ENCODE peak calls at places on chromosome 12, in eight cellular contexts. Y is right cardiac atrium; B is stomach; C is heart right ventricle; L is GM23248; O is left ventricle myocardium inferior; K is tibial artery; T is CD8-positive, alpha-beta T cell. W is an unnamed sample.

GRCh38 chr12:75720807-75721206 is 209.4 kb upstream of the KRR1 start:
- DNase-seq in B (peak; percentile 55), O (no peak), T (no peak), C (no peak), L (no peak), Y (no peak), K (no peak), W (no peak)

GRCh38 chr12:54217774-54218221 is 29.0 kb upstream of the SMUG1 start:
- DNase-seq in K (no peak), O (peak; percentile 24), C (peak; percentile 23), B (peak; percentile 32), T (no peak), Y (peak; percentile 68), L (peak; percentile 50), W (no peak)

GRCh38 chr12:106924458-106924857 is 31.2 kb upstream of the TMEM263 start:
- DNase-seq in L (no peak), Y (no peak), T (no peak), B (no peak), O (no peak), C (no peak), K (no peak), W (no peak)

GRCh38 chr12:12883369-12884001 is 7.9 kb upstream of the GPRC5A start:
- DNase-seq in B (peak; percentile 47), Y (no peak), O (no peak), T (no peak), L (peak; percentile 35), K (no peak), C (no peak), W (no peak)

GRCh38 chr12:106178582-106178981 is 39.8 kb upstream of the NUAK1 start:
- DNase-seq in K (no peak), B (no peak), L (no peak), T (no peak), Y (no peak), O (no peak), C (no peak), W (no peak)

GRCh38 chr12:121413917-121414316 is 14.0 kb downstream of the RNF34 start:
- DNase-seq in T (no peak), K (no peak), B (no peak), L (no peak), O (no peak), C (no peak), Y (no peak), W (no peak)

GRCh38 chr12:56565510-56566101 is 44.0 kb downstream of the RBMS2 start:
- DNase-seq in B (peak; percentile 55), C (peak; percentile 67), Y (peak; percentile 87), O (peak; percentile 82), L (peak; percentile 85), K (peak; percentile 80), T (peak; percentile 10), W (peak; percentile 77)

GRCh38 chr12:6295187-6295811 is 15.2 kb upstream of the PLEKHG6 start:
- DNase-seq in O (no peak), K (no peak), B (peak; percentile 48), C (no peak), Y (no peak), T (no peak), L (peak; percentile 93), W (no peak)

GRCh38 chr12:23950011-23950774 is 723 bp upstream of the SOX5 start:
- DNase-seq in B (no peak), K (peak; percentile 59), L (peak; percentile 1), T (no peak), Y (peak; percentile 17), C (no peak), O (no peak), W (no peak)

GRCh38 chr12:42705863-42706262 is 116.3 kb upstream of the PRICKLE1 start:
- DNase-seq in C (peak; percentile 57), O (peak; percentile 81), B (peak; percentile 34), L (peak; percentile 92), Y (peak; percentile 78), T (no peak), K (peak; percentile 75), W (peak; percentile 79)

GRCh38 chr12:27463826-27464554 is 17.5 kb downstream of the SMCO2 start:
- DNase-seq in B (no peak), O (peak; percentile 81), L (peak; percentile 80), K (no peak), Y (peak; percentile 90), T (no peak), C (peak; percentile 78), W (no peak)

GRCh38 chr12:33994857-33995808 is 27.2 kb upstream of the ALG10 start:
- DNase-seq in C (no peak), B (no peak), T (no peak), O (no peak), L (no peak), K (no peak), Y (no peak), W (no peak)

GRCh38 chr12:80056232-80056631 is 43.1 kb upstream of the OTOGL start:
- DNase-seq in T (no peak), K (no peak), Y (no peak), O (no peak), B (no peak), C (no peak), L (no peak), W (no peak)

GRCh38 chr12:80189241-80189640 is 89.9 kb downstream of the OTOGL start:
- DNase-seq in O (no peak), L (peak; percentile 89), B (no peak), Y (no peak), C (no peak), K (no peak), T (no peak), W (no peak)

GRCh38 chr12:19710811-19711793 is 271.8 kb downstream of the AEBP2 start:
- DNase-seq in B (no peak), O (no peak), T (no peak), L (no peak), C (no peak), K (peak; percentile 93), Y (no peak), W (no peak)

GRCh38 chr12:32466986-32467711 is 67.8 kb downstream of the FGD4 start:
- DNase-seq in T (no peak), C (no peak), Y (no peak), O (no peak), K (no peak), B (no peak), L (no peak), W (no peak)

GRCh38 chr12:51702582-51702981 is 111.5 kb downstream of the SCN8A start:
- DNase-seq in C (no peak), K (no peak), L (no peak), B (no peak), O (no peak), T (no peak), Y (no peak), W (no peak)

GRCh38 chr12:101928556-101928955 is 51.2 kb downstream of the DRAM1 start:
- DNase-seq in L (no peak), B (no peak), C (no peak), O (no peak), T (no peak), Y (no peak), K (no peak), W (no peak)

GRCh38 chr12:101927042-101927441 is 49.7 kb downstream of the DRAM1 start:
- DNase-seq in B (no peak), K (no peak), T (no peak), Y (no peak), C (no peak), O (no peak), L (peak; percentile 68), W (no peak)

GRCh38 chr12:101929365-101930041 is 52.1 kb downstream of the DRAM1 start:
- DNase-seq in C (no peak), T (no peak), L (no peak), Y (no peak), O (no peak), K (no peak), B (no peak), W (no peak)

GRCh38 chr12:101925935-101926334 is 48.6 kb downstream of the DRAM1 start:
- DNase-seq in K (no peak), T (no peak), B (no peak), L (peak; percentile 40), C (no peak), O (no peak), Y (no peak), W (peak; percentile 50)

GRCh38 chr12:101927999-101928398 is 50.6 kb downstream of the DRAM1 start:
- DNase-seq in B (no peak), K (no peak), Y (no peak), T (no peak), L (no peak), O (no peak), C (no peak), W (no peak)
- H3K4me1 ChIP-seq in B (no peaks in the 10 kb centered on the region), K (no peaks in the 10 kb centered on the region), Y (no peaks in the 10 kb centered on the region), T (no peaks in the 10 kb centered on the region), L (peaks cover 43% of the 10 kb centered on the region), O (no peaks in the 10 kb centered on the region), C (no peaks in the 10 kb centered on the region), W (no peaks in the 10 kb centered on the region)

DNA sequence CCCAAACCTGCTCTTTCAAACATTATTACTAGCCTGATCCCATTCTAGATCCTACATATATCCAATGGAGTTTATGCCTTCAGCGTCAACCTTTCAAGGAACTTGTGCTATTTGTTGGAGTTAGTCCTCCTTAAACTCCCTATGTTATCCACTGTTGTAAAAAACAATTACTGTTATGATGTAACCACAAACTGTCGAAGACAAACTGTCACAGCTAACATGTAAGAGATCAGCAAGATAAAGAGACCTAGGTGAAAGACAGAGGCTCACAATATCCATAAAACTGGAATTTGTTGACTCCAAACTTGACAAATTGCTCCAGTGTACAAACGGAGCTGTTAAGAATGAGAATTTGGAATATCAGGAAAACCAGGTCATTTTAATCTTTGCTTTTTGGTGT is 70.7 kb downstream of the CDK17 start:
- DNase-seq in Y (no peak), C (no peak), B (no peak), K (no peak), L (no peak), T (no peak), O (no peak), W (no peak)
- H3K4me1 ChIP-seq in Y (peaks cover 4% of the 10 kb centered on the region), C (peaks cover 27% of the 10 kb centered on the region), B (no peaks in the 10 kb centered on the region), K (no peaks in the 10 kb centered on the region), L (no peaks in the 10 kb centered on the region), T (peaks cover 38% of the 10 kb centered on the region), O (peaks cover 27% of the 10 kb centered on the region), W (peaks cover 14% of the 10 kb centered on the region)

GRCh38 chr12:124415064-124415463 is 120.2 kb downstream of the RFLNA start:
- DNase-seq in B (no peak), T (no peak), L (no peak), C (no peak), K (no peak), Y (peak; percentile 32), O (no peak), W (no peak)

GRCh38 chr12:124419292-124420040 is 124.6 kb downstream of the RFLNA start:
- DNase-seq in L (no peak), B (no peak), T (no peak), C (no peak), Y (peak; percentile 58), O (no peak), K (no peak), W (no peak)

GRCh38 chr12:124418791-124419190 is 123.9 kb downstream of the RFLNA start:
- DNase-seq in B (no peak), O (no peak), L (no peak), Y (peak; percentile 66), T (no peak), C (no peak), K (peak; percentile 83), W (no peak)

GRCh38 chr12:124418156-124418555 is 123.3 kb downstream of the RFLNA start:
- DNase-seq in B (no peak), Y (peak; percentile 54), O (no peak), L (no peak), T (no peak), K (no peak), C (no peak), W (no peak)

GRCh38 chr12:124416516-124417395 is 121.9 kb downstream of the RFLNA start:
- DNase-seq in O (no peak), Y (peak; percentile 60), T (no peak), B (no peak), C (no peak), L (no peak), K (no peak), W (no peak)
- H3K4me1 ChIP-seq in O (peaks cover 46% of the 10 kb centered on the region), Y (peaks cover 2% of the 10 kb centered on the region), T (no peaks in the 10 kb centered on the region), B (peaks cover 14% of the 10 kb centered on the region), C (peaks cover 55% of the 10 kb centered on the region), L (peaks cover 13% of the 10 kb centered on the region), K (peaks cover 50% of the 10 kb centered on the region), W (peaks cover 28% of the 10 kb centered on the region)

GRCh38 chr12:110247340-110248095 is 33.5 kb upstream of the ATP2A2 start:
- DNase-seq in C (peak; percentile 58), K (peak; percentile 74), L (no peak), O (peak; percentile 59), Y (peak; percentile 77), T (no peak), B (peak; percentile 73), W (peak; percentile 35)
- H3K4me1 ChIP-seq in C (peaks cover 59% of the 10 kb centered on the region), K (peaks cover 34% of the 10 kb centered on the region), L (no peaks in the 10 kb centered on the region), O (peaks cover 72% of the 10 kb centered on the region), Y (peaks cover 16% of the 10 kb centered on the region), T (no peaks in the 10 kb centered on the region), B (peaks cover 40% of the 10 kb centered on the region), W (peaks cover 38% of the 10 kb centered on the region)

W was measured in psoas muscle.